ENCODE peak calls at places on chromosomes 1 and 21, in seven cellular contexts. One of them, this sample, is unnamed.

GRCh38 chr1:226624526-226624925 is 76.0 kb downstream of the STUM start:
- DNase-seq in activated T-cell treated with anti-CD3 and anti-CD28 coated beads for 24 hours: no peak
- DNase-seq in iPS-NIHi11: no peak
- DNase-seq in amniotic stem cell: peak
- DNase-seq in stimulated activated naive CD8-positive, alpha-beta T cell treated with anti-CD3 and anti-CD28 coated beads, Interleukin-15, amount 100 ng/mL, for 72 hours: no peak
- DNase-seq in central memory CD4-positive, alpha-beta T cell: no peak
- DNase-seq in AG08396: no peak
- DNase-seq in this sample: no peak

GRCh38 chr21:41043008-41043407 is 125.0 kb upstream of the BACE2 start:
- DNase-seq in activated T-cell treated with anti-CD3 and anti-CD28 coated beads for 24 hours: no peak
- DNase-seq in iPS-NIHi11: no peak
- DNase-seq in amniotic stem cell: no peak
- DNase-seq in stimulated activated naive CD8-positive, alpha-beta T cell treated with anti-CD3 and anti-CD28 coated beads, Interleukin-15, amount 100 ng/mL, for 72 hours: no peak
- DNase-seq in central memory CD4-positive, alpha-beta T cell: no peak
- DNase-seq in AG08396: no peak
- DNase-seq in this sample: no peak

GRCh38 chr1:150006881-150007401 is 3.6 kb downstream of the OTUD7B start:
- DNase-seq in activated T-cell treated with anti-CD3 and anti-CD28 coated beads for 24 hours: no peak
- DNase-seq in iPS-NIHi11: no peak
- DNase-seq in amniotic stem cell: no peak
- DNase-seq in stimulated activated naive CD8-positive, alpha-beta T cell treated with anti-CD3 and anti-CD28 coated beads, Interleukin-15, amount 100 ng/mL, for 72 hours: no peak
- DNase-seq in central memory CD4-positive, alpha-beta T cell: no peak
- DNase-seq in AG08396: no peak
- DNase-seq in this sample: no peak

GRCh38 chr1:214935258-214935657 is 147.3 kb upstream of the KCNK2 start:
- DNase-seq in activated T-cell treated with anti-CD3 and anti-CD28 coated beads for 24 hours: no peak
- DNase-seq in iPS-NIHi11: no peak
- DNase-seq in amniotic stem cell: no peak
- DNase-seq in stimulated activated naive CD8-positive, alpha-beta T cell treated with anti-CD3 and anti-CD28 coated beads, Interleukin-15, amount 100 ng/mL, for 72 hours: no peak
- DNase-seq in central memory CD4-positive, alpha-beta T cell: no peak
- DNase-seq in AG08396: no peak
- DNase-seq in this sample: no peak

GRCh38 chr21:35045539-35046222 is 3.4 kb downstream of the RUNX1 start:
- DNase-seq in activated T-cell treated with anti-CD3 and anti-CD28 coated beads for 24 hours: no peak
- DNase-seq in iPS-NIHi11: no peak
- DNase-seq in amniotic stem cell: no peak
- DNase-seq in stimulated activated naive CD8-positive, alpha-beta T cell treated with anti-CD3 and anti-CD28 coated beads, Interleukin-15, amount 100 ng/mL, for 72 hours: peak
- DNase-seq in central memory CD4-positive, alpha-beta T cell: peak
- DNase-seq in AG08396: no peak
- DNase-seq in this sample: peak

GRCh38 chr1:4066860-4067599 is 167.0 kb upstream of the C1orf174 start:
- DNase-seq in activated T-cell treated with anti-CD3 and anti-CD28 coated beads for 24 hours: no peak
- DNase-seq in iPS-NIHi11: no peak
- DNase-seq in amniotic stem cell: no peak
- DNase-seq in stimulated activated naive CD8-positive, alpha-beta T cell treated with anti-CD3 and anti-CD28 coated beads, Interleukin-15, amount 100 ng/mL, for 72 hours: no peak
- DNase-seq in central memory CD4-positive, alpha-beta T cell: no peak
- DNase-seq in AG08396: no peak
- DNase-seq in this sample: no peak

GRCh38 chr1:192797845-192798244 is 11.0 kb upstream of the RGS2 start:
- DNase-seq in activated T-cell treated with anti-CD3 and anti-CD28 coated beads for 24 hours: no peak
- DNase-seq in iPS-NIHi11: no peak
- DNase-seq in amniotic stem cell: no peak
- DNase-seq in stimulated activated naive CD8-positive, alpha-beta T cell treated with anti-CD3 and anti-CD28 coated beads, Interleukin-15, amount 100 ng/mL, for 72 hours: no peak
- DNase-seq in central memory CD4-positive, alpha-beta T cell: no peak
- DNase-seq in AG08396: no peak
- DNase-seq in this sample: no peak

GRCh38 chr1:220956861-220957605 is 77.8 kb downstream of the HLX start:
- DNase-seq in activated T-cell treated with anti-CD3 and anti-CD28 coated beads for 24 hours: no peak
- DNase-seq in iPS-NIHi11: no peak
- DNase-seq in amniotic stem cell: peak
- DNase-seq in stimulated activated naive CD8-positive, alpha-beta T cell treated with anti-CD3 and anti-CD28 coated beads, Interleukin-15, amount 100 ng/mL, for 72 hours: no peak
- DNase-seq in central memory CD4-positive, alpha-beta T cell: no peak
- DNase-seq in AG08396: peak
- DNase-seq in this sample: no peak

GRCh38 chr1:55965981-55966461 is 613.3 kb downstream of the PLPP3 start:
- DNase-seq in activated T-cell treated with anti-CD3 and anti-CD28 coated beads for 24 hours: no peak
- DNase-seq in iPS-NIHi11: no peak
- DNase-seq in amniotic stem cell: no peak
- DNase-seq in stimulated activated naive CD8-positive, alpha-beta T cell treated with anti-CD3 and anti-CD28 coated beads, Interleukin-15, amount 100 ng/mL, for 72 hours: no peak
- DNase-seq in central memory CD4-positive, alpha-beta T cell: no peak
- DNase-seq in AG08396: no peak
- DNase-seq in this sample: no peak

GRCh38 chr1:21567241-21568005 is 58.2 kb downstream of the ALPL start:
- DNase-seq in activated T-cell treated with anti-CD3 and anti-CD28 coated beads for 24 hours: no peak
- DNase-seq in iPS-NIHi11: no peak
- DNase-seq in amniotic stem cell: no peak
- DNase-seq in stimulated activated naive CD8-positive, alpha-beta T cell treated with anti-CD3 and anti-CD28 coated beads, Interleukin-15, amount 100 ng/mL, for 72 hours: no peak
- DNase-seq in central memory CD4-positive, alpha-beta T cell: no peak
- DNase-seq in AG08396: no peak
- DNase-seq in this sample: no peak

GRCh38 chr1:94434339-94435092 is 16.3 kb downstream of the ABCD3 start:
- DNase-seq in activated T-cell treated with anti-CD3 and anti-CD28 coated beads for 24 hours: no peak
- DNase-seq in iPS-NIHi11: no peak
- DNase-seq in amniotic stem cell: no peak
- DNase-seq in stimulated activated naive CD8-positive, alpha-beta T cell treated with anti-CD3 and anti-CD28 coated beads, Interleukin-15, amount 100 ng/mL, for 72 hours: no peak
- DNase-seq in central memory CD4-positive, alpha-beta T cell: no peak
- DNase-seq in AG08396: no peak
- DNase-seq in this sample: no peak

GRCh38 chr1:5393591-5393990 is 598.6 kb downstream of the NPHP4 start:
- DNase-seq in activated T-cell treated with anti-CD3 and anti-CD28 coated beads for 24 hours: no peak
- DNase-seq in iPS-NIHi11: no peak
- DNase-seq in amniotic stem cell: no peak
- DNase-seq in stimulated activated naive CD8-positive, alpha-beta T cell treated with anti-CD3 and anti-CD28 coated beads, Interleukin-15, amount 100 ng/mL, for 72 hours: no peak
- DNase-seq in central memory CD4-positive, alpha-beta T cell: no peak
- DNase-seq in AG08396: no peak
- DNase-seq in this sample: no peak

GRCh38 chr1:74716822-74717221 is 16.0 kb downstream of the CRYZ start:
- DNase-seq in activated T-cell treated with anti-CD3 and anti-CD28 coated beads for 24 hours: no peak
- DNase-seq in iPS-NIHi11: no peak
- DNase-seq in amniotic stem cell: no peak
- DNase-seq in stimulated activated naive CD8-positive, alpha-beta T cell treated with anti-CD3 and anti-CD28 coated beads, Interleukin-15, amount 100 ng/mL, for 72 hours: no peak
- DNase-seq in central memory CD4-positive, alpha-beta T cell: no peak
- DNase-seq in AG08396: no peak
- DNase-seq in this sample: no peak